ENCODE peak calls at places on chromosomes 7 and 10, in five cellular contexts. W is HCT116, V is K562, A is HepG2, S is H1. L is an unnamed sample.
A peak's percentile ranks its signal among the peaks of the same experiment; 100 is the strongest.

GRCh38 chr10:97003804-97004201 is 171.7 kb downstream of the LCOR start:
- DNase-seq in W (no peak), V (no peak), A (no peak), S (no peak), L (no peak)

GRCh38 chr7:156065400-156065799 is 253.1 kb upstream of the SHH start:
- DNase-seq in W (no peak), V (no peak), A (no peak), S (no peak), L (no peak)

GRCh38 chr7:85102813-85103350 is 84.0 kb downstream of the SEMA3D start:
- DNase-seq in W (no peak), V (no peak), A (no peak), S (no peak), L (no peak)

GRCh38 chr10:131084791-131085585 is 226.5 kb downstream of the TCERG1L start:
- DNase-seq in W (no peak), V (no peak), A (no peak), S (no peak), L (no peak)

GRCh38 chr10:124529661-124530214 is 68.1 kb downstream of the LHPP start:
- DNase-seq in W (no peak), V (no peak), A (no peak), S (no peak), L (no peak)

GRCh38 chr10:90222939-90223338 is 521.5 kb downstream of the KIF20B start:
- DNase-seq in W (no peak), V (no peak), A (no peak), S (no peak), L (no peak)

GRCh38 chr7:157607218-157607617 is 270.4 kb downstream of the DNAJB6 start:
- DNase-seq in W (no peak), V (no peak), A (no peak), S (no peak), L (no peak)

GRCh38 chr7:65800890-65801341 is 72.0 kb upstream of the VKORC1L1 start:
- DNase-seq in W (no peak), V (no peak), A (no peak), S (no peak), L (no peak)

GRCh38 chr10:33937987-33938386 is 603.5 kb upstream of the NRP1 start:
- DNase-seq in W (no peak), V (no peak), A (no peak), S (no peak), L (no peak)

GRCh38 chr10:126186746-126187145 is 201.5 kb downstream of the ADAM12 start:
- DNase-seq in W (no peak), V (no peak), A (no peak), S (no peak), L (no peak)

GRCh38 chr10:35910234-35910633 is 268.1 kb upstream of the FZD8 start:
- DNase-seq in W (no peak), V (no peak), A (no peak), S (no peak), L (no peak)

GRCh38 chr7:1081931-1082401 is 5.9 kb upstream of the GPER1 start:
- DNase-seq in W (no peak), V (peak; percentile 22), A (no peak), S (no peak), L (peak; percentile 90)

GRCh38 chr10:34637419-34637911 is 177.6 kb downstream of the PARD3 start:
- DNase-seq in W (peak; percentile 10), V (peak; percentile 68), A (peak; percentile 16), S (peak; percentile 62), L (peak; percentile 67)

GRCh38 chr10:47409171-47409865 is 25.2 kb upstream of the ZNF488 start:
- DNase-seq in W (no peak), V (no peak), A (no peak), S (no peak), L (no peak)

GRCh38 chr10:36033808-36034207 is 391.7 kb upstream of the FZD8 start:
- DNase-seq in W (no peak), V (no peak), A (no peak), S (no peak), L (no peak)

GRCh38 chr10:490891-491571 is 198.4 kb downstream of the DIP2C start:
- DNase-seq in W (no peak), V (no peak), A (no peak), S (no peak), L (peak; percentile 53)

GRCh38 chr10:121791761-121792160 is 136.1 kb downstream of the ATE1 start:
- DNase-seq in W (no peak), V (no peak), A (no peak), S (no peak), L (no peak)

GRCh38 chr10:82880776-82881175 is 1005.8 kb downstream of the NRG3 start:
- DNase-seq in W (no peak), V (no peak), A (no peak), S (no peak), L (no peak)

GRCh38 chr7:28267012-28267411 is 86.4 kb upstream of the JAZF1 start:
- DNase-seq in W (no peak), V (no peak), A (no peak), S (no peak), L (no peak)

GRCh38 chr7:78296689-78297371 is 498.3 kb downstream of the PHTF2 start:
- DNase-seq in W (no peak), V (no peak), A (no peak), S (no peak), L (no peak)

GRCh38 chr7:157386979-157387800 is 50.4 kb downstream of the DNAJB6 start:
- DNase-seq in W (peak; percentile 69), V (peak; percentile 82), A (peak; percentile 66), S (peak; percentile 67), L (peak; percentile 86)

GRCh38 chr7:158028290-158028941 is 559.2 kb downstream of the PTPRN2 start:
- DNase-seq in W (no peak), V (no peak), A (peak; percentile 72), S (no peak), L (no peak)

GRCh38 chr10:71771204-71771603 is 2.1 kb downstream of the VSIR start:
- DNase-seq in W (no peak), V (no peak), A (no peak), S (no peak), L (no peak)

GRCh38 chr10:127612-128432 is 7.4 kb upstream of the ZMYND11 start:
- DNase-seq in W (no peak), V (no peak), A (no peak), S (no peak), L (no peak)

GRCh38 chr10:58508316-58508715 is 4.4 kb upstream of the BICC1 start:
- DNase-seq in W (no peak), V (no peak), A (no peak), S (no peak), L (no peak)

GRCh38 chr10:68560916-68561691 is 967 bp downstream of the TET1 start:
- DNase-seq in W (no peak), V (peak; percentile 82), A (peak; percentile 27), S (no peak), L (peak; percentile 89)

GRCh38 chr10:128573936-128574335 is 447.7 kb upstream of the MKI67 start:
- DNase-seq in W (no peak), V (no peak), A (no peak), S (no peak), L (no peak)

GRCh38 chr7:139680676-139681462 is 96.9 kb downstream of the HIPK2 start:
- DNase-seq in W (peak; percentile 92), V (peak; percentile 64), A (no peak), S (no peak), L (no peak)

GRCh38 chr7:82235710-82236109 is 207.9 kb downstream of the CACNA2D1 start:
- DNase-seq in W (no peak), V (no peak), A (no peak), S (no peak), L (no peak)

DNA sequence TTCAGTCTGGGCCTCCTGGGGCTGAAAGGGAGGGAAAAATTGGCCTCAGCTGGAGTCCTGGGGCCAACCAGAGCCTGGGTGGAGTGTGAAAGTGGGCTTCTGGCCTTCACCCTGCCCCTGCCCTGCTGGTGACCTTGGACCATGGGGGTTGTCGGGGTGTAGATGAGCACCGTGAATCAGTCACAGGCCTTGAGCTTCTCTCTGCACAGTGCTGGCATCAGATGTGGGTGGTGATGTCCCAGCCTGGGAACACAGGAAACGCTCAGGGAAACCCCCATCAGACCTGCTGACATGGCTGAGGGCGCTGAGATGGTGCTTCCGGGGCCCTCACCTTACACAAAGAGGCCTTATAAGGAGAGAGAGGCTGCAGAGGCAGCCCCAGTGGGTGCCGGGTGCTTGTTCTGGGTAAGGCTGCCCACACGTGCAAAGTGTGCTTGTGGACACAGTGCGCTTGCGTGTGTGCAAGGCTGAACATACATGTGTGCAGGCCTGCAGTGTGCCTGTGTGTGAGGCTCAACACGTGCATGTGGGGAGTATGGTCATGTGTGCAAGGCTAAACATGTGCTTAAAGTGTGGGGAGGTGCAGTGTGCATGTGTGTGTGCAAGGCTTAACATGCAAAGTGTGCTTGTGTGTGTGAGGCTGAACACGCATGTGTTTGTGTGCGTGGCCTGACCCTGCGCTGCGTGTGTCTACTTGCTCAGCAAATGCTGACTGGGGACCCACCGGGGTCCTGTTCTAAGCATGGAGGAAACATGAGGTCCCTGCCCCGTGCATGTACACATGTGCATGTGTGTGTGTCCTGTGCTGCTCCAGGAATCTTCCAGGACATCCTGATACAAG is 6.5 kb downstream of the ARPC1B start:
- DNase-seq in W (no peak), V (no peak), A (peak; percentile 72), S (no peak), L (peak; percentile 30)
- TF ChIP-seq POLR2AphosphoS5 in W (no peak), V (no peak), A (no peak), S (no peak), L (peak; percentile 9)

GRCh38 chr7:64183126-64183742 is 23.8 kb upstream of the ZNF735 start:
- DNase-seq in W (no peak), V (peak; percentile 40), A (no peak), S (no peak), L (peak; percentile 82)
- TF ChIP-seq MAX in W (no peak), V (no peak), A (no peak), S (no peak), L (no peak)

GRCh38 chr10:8050561-8051108 is 3.9 kb upstream of the GATA3 start:
- DNase-seq in W (no peak), V (no peak), A (peak; percentile 93), S (no peak), L (no peak)
- TF ChIP-seq POLR2AphosphoS5 in W (no peak), V (no peak), A (no peak), S (no peak), L (no peak)

GRCh38 chr10:113539789-113540188 is 13.1 kb upstream of the HABP2 start:
- DNase-seq in W (no peak), V (no peak), A (no peak), S (no peak), L (no peak)
- TF ChIP-seq MAX in W (no peak), V (no peak), A (no peak), S (no peak), L (no peak)

GRCh38 chr7:52779004-52779403 is 256.4 kb upstream of the POM121L12 start:
- DNase-seq in W (no peak), V (no peak), A (no peak), S (no peak), L (no peak)
- TF ChIP-seq POLR2AphosphoS5 in W (no peak), V (no peak), A (no peak), S (no peak), L (no peak)

GRCh38 chr10:62422068-62422590 is 48.0 kb downstream of the ZNF365 start:
- DNase-seq in W (no peak), V (no peak), A (no peak), S (no peak), L (no peak)
- TF ChIP-seq MAX in W (no peak), V (no peak), A (no peak), S (no peak), L (peak; percentile 26)